ENCODE peak calls at places on chromosomes 6 and 20, in eight cellular contexts. F, N, V, Y, J, P, X and Q are unnamed samples. For H3K4me1 and H3K27me3, the result is how much of the 10 kb centered on the place peaks cover.

GRCh38 chr6:4740032-4740431 is 36.2 kb upstream of the CDYL start:
- DNase-seq in F (no peak), J (no peak), V (no peak), P (no peak), Y (no peak), X (no peak), N (no peak), Q (no peak)

GRCh38 chr6:124056884-124057283 is 253.2 kb downstream of the NKAIN2 start:
- DNase-seq in X (no peak), N (no peak), P (no peak), V (no peak), Y (no peak), J (no peak), F (no peak), Q (no peak)

GRCh38 chr6:82996156-82996555 is 69.5 kb downstream of the UBE3D start:
- DNase-seq in J (no peak), X (no peak), Y (no peak), P (no peak), V (no peak), F (no peak), N (no peak), Q (no peak)

GRCh38 chr6:22785036-22785435 is 215.7 kb downstream of the HDGFL1 start:
- DNase-seq in X (no peak), V (no peak), J (no peak), F (no peak), P (no peak), N (no peak), Y (no peak), Q (no peak)

GRCh38 chr6:129632081-129632758 is 77.8 kb downstream of the ARHGAP18 start:
- DNase-seq in X (no peak), Y (no peak), N (no peak), P (no peak), J (no peak), F (no peak), V (no peak), Q (no peak)

GRCh38 chr20:3721912-3722311 is 9.5 kb upstream of the SIGLEC1 start:
- DNase-seq in F (no peak), J (no peak), Y (no peak), X (no peak), V (no peak), P (no peak), N (no peak), Q (no peak)

GRCh38 chr6:170101281-170102035 is 189.4 kb downstream of the DLL1 start:
- DNase-seq in X (no peak), J (peak), Y (no peak), V (peak), N (no peak), P (no peak), F (no peak), Q (no peak)

GRCh38 chr6:22079788-22080187 is 217.0 kb downstream of the PRL start:
- DNase-seq in Y (no peak), F (peak), V (no peak), N (no peak), X (no peak), J (no peak), P (no peak), Q (no peak)

GRCh38 chr20:61601361-61601760 is 349.3 kb downstream of the CDH4 start:
- DNase-seq in X (no peak), Y (no peak), N (no peak), V (no peak), P (no peak), J (no peak), F (no peak), Q (no peak)

GRCh38 chr6:49333345-49334120 is 129.5 kb downstream of the MMUT start:
- DNase-seq in V (no peak), J (no peak), X (no peak), F (no peak), P (no peak), N (no peak), Y (no peak), Q (no peak)

GRCh38 chr20:61731363-61732181 is 334.1 kb downstream of the TAF4 start:
- DNase-seq in N (no peak), F (no peak), V (no peak), Y (no peak), X (no peak), P (no peak), J (no peak), Q (no peak)

GRCh38 chr6:99348220-99348822 is 1.2 kb downstream of the FAXC start:
- DNase-seq in V (no peak), Y (no peak), P (no peak), J (no peak), X (no peak), F (no peak), N (no peak), Q (no peak)

GRCh38 chr20:48657426-48658197 is 170.2 kb downstream of the PREX1 start:
- DNase-seq in F (peak), J (peak), X (peak), Y (peak), V (peak), P (peak), N (peak), Q (peak)

GRCh38 chr20:48658198-48658476 is 169.7 kb downstream of the PREX1 start:
- DNase-seq in F (no peak), V (no peak), P (no peak), X (no peak), Y (no peak), J (no peak), N (no peak), Q (no peak)

GRCh38 chr20:48656120-48656519 is 171.7 kb downstream of the PREX1 start:
- DNase-seq in N (no peak), J (no peak), P (no peak), X (no peak), V (no peak), F (no peak), Y (no peak), Q (no peak)

GRCh38 chr20:48658505-48658904 is 169.3 kb downstream of the PREX1 start:
- DNase-seq in P (no peak), N (no peak), X (no peak), J (no peak), Y (no peak), F (no peak), V (no peak), Q (no peak)

DNA sequence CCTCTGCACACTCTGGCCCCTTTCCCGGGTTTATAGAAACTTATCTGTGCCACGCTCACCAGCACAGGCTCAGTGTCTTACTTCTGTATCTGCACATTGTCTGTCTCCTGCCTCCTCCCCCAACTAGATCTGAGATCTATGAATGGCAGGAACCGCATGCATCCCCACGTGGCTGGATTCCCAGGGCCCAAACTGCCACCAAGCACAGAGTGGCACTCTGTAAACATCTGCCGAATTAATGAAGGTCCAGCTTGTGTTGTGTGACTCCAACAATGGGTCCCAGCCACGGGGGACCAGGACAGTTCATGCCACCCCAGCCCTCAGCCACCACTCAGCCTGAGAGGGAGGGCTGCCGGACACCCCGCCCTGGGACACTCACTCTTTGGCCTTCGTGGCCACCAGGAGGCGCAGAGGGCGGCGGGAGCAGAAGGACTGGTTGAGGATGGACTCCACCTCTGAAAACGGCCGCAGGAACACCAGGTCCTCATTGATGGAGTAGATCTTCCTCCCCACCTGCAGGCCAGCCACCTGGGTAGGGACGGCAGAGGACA is 171.1 kb downstream of the PREX1 start:
- DNase-seq in X (no peak), V (no peak), N (no peak), P (no peak), F (no peak), Y (no peak), J (peak), Q (no peak)
- TF ChIP-seq CTCF in X (no peak), V (no peak), N (no peak), P (no peak), F (no peak), Y (no peak), J (no peak), Q (no peak)

DNA sequence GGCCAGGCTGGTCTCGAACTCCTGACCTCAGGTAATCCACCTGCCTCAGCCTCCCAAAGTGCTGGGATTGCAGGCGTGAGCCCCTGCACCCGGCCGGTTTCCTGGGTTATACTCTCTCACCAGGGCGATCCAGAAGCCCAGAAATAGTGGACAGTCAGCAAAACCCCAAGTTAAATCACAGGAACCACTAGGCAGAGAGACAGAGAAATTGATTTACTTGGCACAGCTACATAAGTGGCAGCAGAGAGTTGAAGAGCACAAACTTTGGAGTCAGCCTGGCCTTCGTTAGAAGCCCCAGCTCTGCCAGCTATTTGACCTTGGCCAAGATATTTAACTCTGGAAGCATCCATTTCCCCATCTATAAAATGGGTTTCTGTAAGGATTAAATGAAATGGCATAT is 32.7 kb downstream of the MTRES1 start:
- DNase-seq in N (no peak), Y (no peak), X (no peak), V (no peak), F (no peak), P (no peak), J (no peak), Q (no peak)
- H3K4me1 ChIP-seq in N (under half), Y (under half), X (under half), V (under half), F (under half), P (under half), J (under half), Q (under half)

DNA sequence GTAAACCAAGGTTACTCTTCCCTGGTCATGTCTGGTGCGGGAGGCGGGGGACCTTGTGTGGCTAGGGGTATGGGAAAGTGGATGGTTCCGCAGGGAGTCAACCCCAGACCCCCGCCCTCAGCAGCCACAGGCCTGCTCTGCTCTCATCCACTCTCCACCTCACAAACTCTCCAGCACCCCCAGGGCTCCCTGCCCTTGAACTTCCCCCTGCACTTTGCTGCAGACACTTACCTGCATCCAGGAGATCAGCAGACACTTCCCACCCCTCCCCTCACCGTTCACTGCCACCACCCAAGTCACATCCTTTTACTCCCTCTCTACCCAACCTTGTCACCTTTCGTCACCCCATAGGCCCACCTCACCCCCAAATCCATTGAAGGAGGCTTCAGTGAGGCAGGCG is 3.9 kb upstream of the RAET1L start:
- DNase-seq in F (no peak), N (no peak), Y (no peak), J (no peak), X (no peak), P (no peak), V (no peak), Q (no peak)
- H3K27me3 ChIP-seq in F (under half), N (under half), Y (under half), J (under half), X (under half), P (under half), V (under half), Q (under half)

GRCh38 chr20:15576401-15576800 is 996.8 kb downstream of the KIF16B start:
- DNase-seq in Y (no peak), X (no peak), N (no peak), F (no peak), J (no peak), V (no peak), P (no peak), Q (no peak)
- TF ChIP-seq CTCF in Y (no peak), X (no peak), N (no peak), F (no peak), J (no peak), V (no peak), P (no peak), Q (no peak)

DNA sequence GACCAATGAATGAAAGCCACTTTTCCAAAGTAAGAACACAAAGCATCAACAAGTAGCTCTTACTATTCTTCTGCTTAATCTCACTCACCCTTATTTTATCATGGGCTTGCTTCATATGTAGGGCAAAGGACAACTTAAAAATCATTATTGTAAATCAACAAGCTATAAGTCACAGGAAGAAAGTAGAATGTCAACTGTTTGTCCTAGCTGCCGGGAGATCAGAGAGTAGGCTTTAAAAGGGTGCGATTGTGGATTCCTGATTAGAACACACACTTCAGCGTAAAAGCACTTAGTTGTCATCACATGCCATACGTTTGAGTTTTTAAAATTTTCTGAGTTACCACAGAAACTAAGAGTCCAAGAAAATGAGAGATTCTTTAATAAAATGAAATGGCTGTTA is 44.4 kb upstream of the NHSL1 start:
- DNase-seq in V (no peak), X (no peak), J (no peak), Y (no peak), N (no peak), P (no peak), F (no peak), Q (no peak)
- H3K4me1 ChIP-seq in V (under half), X (under half), J (under half), Y (under half), N (under half), P (under half), F (under half), Q (under half)

DNA sequence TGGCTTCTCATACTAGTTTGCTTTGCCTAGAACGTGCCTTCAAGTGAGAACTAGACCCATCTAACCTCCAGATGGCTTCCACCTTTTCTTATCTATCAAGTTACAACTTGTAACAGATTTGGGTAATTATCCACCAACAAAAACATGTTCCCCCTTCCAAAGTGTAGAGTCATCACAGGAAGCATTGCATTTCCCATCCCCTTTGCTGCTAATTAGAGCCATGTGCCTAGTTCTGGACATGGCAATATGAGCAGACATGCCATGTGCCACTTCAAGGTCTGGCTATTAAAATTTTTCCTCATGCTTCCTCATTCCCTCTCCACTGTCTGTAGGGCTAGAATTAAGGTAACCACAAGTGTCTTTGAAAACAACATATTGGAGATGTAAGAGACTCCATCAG is 814.4 kb downstream of the TENT5A start:
- DNase-seq in F (no peak), V (no peak), X (no peak), J (no peak), N (no peak), Y (no peak), P (no peak), Q (no peak)
- H3K27me3 ChIP-seq in F (under half), V (under half), X (under half), J (under half), N (under half), Y (under half), P (under half), Q (under half)

GRCh38 chr6:26249959-26250805 is 114.8 kb upstream of the BTN3A2 start:
- DNase-seq in F (peak), P (peak), Y (no peak), N (no peak), V (no peak), X (peak), J (peak), Q (peak)
- TF ChIP-seq CTCF in F (no peak), P (peak), Y (peak), N (no peak), V (no peak), X (peak), J (no peak), Q (no peak)